ENCODE peak calls at places on chromosomes 2 and 18, in ten cellular contexts. F is lower lobe of right lung, Y is brain microvascular endothelial cell, C is psoas muscle, G is sigmoid colon, I is substantia nigra, M is hepatocyte, L is coronary artery, E is cardiac muscle cell, P is lung. B is an unnamed sample.

GRCh38 chr2:159155315-159155714 is 131.2 kb downstream of the WDSUB1 start:
- DNase-seq in I (no peak), P (peak; percentile 75), L (no peak), M (peak; percentile 56), G (no peak), F (peak; percentile 81), C (no peak), Y (no peak), E (no peak), B (no peak)

GRCh38 chr2:27854224-27854623 is 36.0 kb downstream of the RBKS start:
- DNase-seq in G (no peak), L (no peak), P (no peak), C (no peak), I (no peak), F (no peak), M (no peak), Y (no peak), E (no peak), B (no peak)

GRCh38 chr18:42363446-42363845 is 408.4 kb downstream of the PIK3C3 start:
- DNase-seq in Y (no peak), P (no peak), L (no peak), I (no peak), F (no peak), G (no peak), M (no peak), C (no peak), E (no peak), B (no peak)

GRCh38 chr2:226644342-226644957 is 155.2 kb downstream of the IRS1 start:
- DNase-seq in G (no peak), M (no peak), Y (peak; percentile 88), E (no peak), C (no peak), L (no peak), I (no peak), F (no peak), P (no peak), B (no peak)

GRCh38 chr2:62472321-62472720 is 33.7 kb downstream of the TMEM17 start:
- DNase-seq in E (no peak), C (no peak), I (no peak), F (no peak), Y (no peak), P (no peak), G (no peak), L (no peak), M (no peak), B (no peak)

GRCh38 chr18:26545335-26545734 is 3.0 kb downstream of the KCTD1 start:
- DNase-seq in L (no peak), P (no peak), F (no peak), M (no peak), Y (no peak), E (no peak), G (no peak), C (no peak), I (no peak), B (no peak)

GRCh38 chr18:47100214-47100831 is 50.0 kb downstream of the HDHD2 start:
- DNase-seq in G (peak; percentile 63), C (peak; percentile 24), P (peak; percentile 36), F (no peak), Y (peak; percentile 48), E (peak; percentile 71), M (peak; percentile 72), L (no peak), I (peak; percentile 10), B (peak; percentile 4)

GRCh38 chr2:39524756-39525635 is 87.9 kb upstream of the MAP4K3 start:
- DNase-seq in L (no peak), Y (no peak), I (no peak), M (no peak), F (no peak), P (no peak), C (no peak), G (no peak), E (no peak), B (no peak)

GRCh38 chr2:10436711-10437110 is 11.4 kb downstream of the ODC1 start:
- DNase-seq in L (no peak), Y (no peak), G (no peak), C (no peak), E (no peak), I (no peak), F (no peak), P (no peak), M (no peak), B (no peak)

GRCh38 chr18:60693426-60693825 is 320.9 kb upstream of the MC4R start:
- DNase-seq in Y (peak; percentile 40), C (no peak), G (no peak), M (no peak), F (no peak), E (no peak), L (no peak), I (no peak), P (no peak), B (no peak)

GRCh38 chr2:101796825-101797600 is 99.5 kb downstream of the MAP4K4 start:
- DNase-seq in E (no peak), P (no peak), M (no peak), F (no peak), L (no peak), G (no peak), C (no peak), Y (no peak), I (no peak), B (no peak)
- H3K27ac ChIP-seq in E (peak overlapping the region; percentile 32), P (no peak overlapping the region), M (no peak overlapping the region), F (no peak overlapping the region), L (no peak overlapping the region), G (no peak overlapping the region), C (no peak overlapping the region), Y (no peak overlapping the region), I (peak overlapping the region; percentile 87), B (peak overlapping the region; percentile 79)

GRCh38 chr2:237919593-237919992 is 47.2 kb upstream of the UBE2F start:
- DNase-seq in C (no peak), E (no peak), P (no peak), M (no peak), L (no peak), Y (no peak), F (no peak), I (no peak), G (peak; percentile 60), B (no peak)
- H3K27ac ChIP-seq in C (peak overlapping the region; percentile 36), E (no peak overlapping the region), P (no peak overlapping the region), M (no peak overlapping the region), L (peak overlapping the region; percentile 73), Y (no peak overlapping the region), F (no peak overlapping the region), I (no peak overlapping the region), G (peak overlapping the region; percentile 48), B (no peak overlapping the region)

DNA sequence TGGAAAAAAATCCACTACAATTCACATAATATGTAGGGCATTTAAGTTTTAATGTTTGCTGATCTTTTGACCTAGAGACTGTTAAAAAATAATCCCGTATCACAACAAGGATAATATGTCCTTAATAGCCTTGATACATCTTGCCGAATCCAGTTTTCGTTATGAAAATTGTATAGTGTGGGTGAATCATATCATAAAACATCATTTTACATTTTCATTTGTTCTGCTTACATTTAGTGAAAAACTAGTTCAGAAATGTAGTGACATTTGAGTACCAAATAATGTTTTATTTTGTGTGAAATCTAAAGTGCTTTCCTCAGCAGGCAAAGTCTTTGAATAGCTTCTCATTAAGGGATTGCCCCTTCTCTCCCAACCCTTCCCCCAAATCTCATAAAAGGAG is 1.9 kb downstream of the AFTPH start:
- DNase-seq in C (no peak), I (no peak), E (no peak), P (no peak), Y (no peak), M (no peak), L (no peak), F (no peak), G (no peak), B (no peak)
- H3K27ac ChIP-seq in C (no peak overlapping the region), I (no peak overlapping the region), E (no peak overlapping the region), P (no peak overlapping the region), Y (no peak overlapping the region), M (no peak overlapping the region), L (no peak overlapping the region), F (no peak overlapping the region), G (no peak overlapping the region), B (no peak overlapping the region)

GRCh38 chr18:23721711-23722479 is 32.6 kb downstream of the LAMA3 start:
- DNase-seq in L (no peak), F (no peak), Y (peak; percentile 30), I (no peak), C (no peak), E (no peak), M (peak; percentile 65), P (no peak), G (no peak), B (no peak)
- H3K27ac ChIP-seq in L (peak overlapping the region; percentile 37), F (no peak overlapping the region), Y (peak overlapping the region; percentile 74), I (no peak overlapping the region), C (no peak overlapping the region), E (no peak overlapping the region), M (peak overlapping the region; percentile 63), P (no peak overlapping the region), G (peak overlapping the region; percentile 14), B (no peak overlapping the region)

B was measured in caudate nucleus.